ENCODE peak calls at places on chromosomes 12 and 14, in five cellular contexts. Q is GM03348, P is NCI-H2171 treated with DMSO at 0.1 percent for 48 hours, I is cardiac muscle cell, G is right cardiac atrium. X is an unnamed sample.

GRCh38 chr12:117360222-117360550 is 1.2 kb downstream of the NOS1 start:
- DNase-seq in Q (no peak), I (no peak), G (no peak), P (no peak), X (no peak)

GRCh38 chr14:61877050-61877390 is 114.8 kb downstream of the SNAPC1 start:
- DNase-seq in I (no peak), G (no peak), Q (no peak), P (peak), X (no peak)

GRCh38 chr12:32399373-32400113 is at the start of gene FGD4:
- DNase-seq in P (peak), G (peak), Q (peak), I (peak), X (peak)

GRCh38 chr12:31265722-31266121 is 60.2 kb downstream of the SINHCAF start:
- DNase-seq in Q (no peak), G (no peak), P (no peak), I (no peak), X (no peak)

GRCh38 chr12:68529466-68529865 is 81.2 kb upstream of the RAP1B start:
- DNase-seq in Q (no peak), I (no peak), G (no peak), P (no peak), X (no peak)

GRCh38 chr14:50311337-50311973 is 574 bp downstream of the L2HGDH start:
- DNase-seq in Q (no peak), P (peak), G (no peak), I (no peak), X (peak)

GRCh38 chr14:29227631-29228030 is 461.0 kb downstream of the FOXG1 start:
- DNase-seq in Q (no peak), G (no peak), I (peak), P (no peak), X (no peak)

GRCh38 chr12:92208613-92209121 is 63.0 kb upstream of the BTG1 start:
- DNase-seq in I (peak), P (no peak), G (no peak), Q (peak), X (peak)

GRCh38 chr14:59464651-59465569 is at the start of gene GPR135:
- DNase-seq in Q (peak), I (peak), P (peak), G (peak), X (peak)

GRCh38 chr14:74964787-74965769 is 9.7 kb upstream of the PGF start:
- DNase-seq in I (peak), Q (peak), G (no peak), P (no peak), X (no peak)

GRCh38 chr12:112131686-112132085 is 6.3 kb downstream of the TRAFD1 start:
- DNase-seq in I (no peak), P (no peak), Q (no peak), G (no peak), X (no peak)

GRCh38 chr12:47775100-47775911 is 2.3 kb downstream of the SLC48A1 start:
- DNase-seq in Q (no peak), G (no peak), I (peak), P (no peak), X (peak)

GRCh38 chr14:38078393-38078792 is 129.3 kb upstream of the SSTR1 start:
- DNase-seq in I (no peak), P (no peak), G (no peak), Q (no peak), X (no peak)

GRCh38 chr12:57514720-57515467 is 5.4 kb downstream of the DDIT3 start:
- DNase-seq in G (peak), I (peak), Q (no peak), P (no peak), X (no peak)

GRCh38 chr12:116150001-116150400 is 127.5 kb downstream of the MED13L start:
- DNase-seq in I (no peak), Q (no peak), G (no peak), P (no peak), X (no peak)

GRCh38 chr14:81366259-81366658 is 33.9 kb downstream of the STON2 start:
- DNase-seq in P (peak), Q (no peak), G (no peak), I (no peak), X (no peak)

GRCh38 chr14:105848570-105848969 is 322.2 kb downstream of the TMEM121 start:
- DNase-seq in G (no peak), Q (no peak), I (no peak), P (no peak), X (no peak)

GRCh38 chr12:98551787-98552186 is 36.4 kb downstream of the TMPO start:
- DNase-seq in Q (no peak), P (no peak), G (no peak), I (no peak), X (no peak)

GRCh38 chr14:55973285-55973800 is 144.9 kb upstream of the PELI2 start:
- DNase-seq in Q (no peak), G (no peak), I (no peak), P (no peak), X (no peak)

GRCh38 chr12:1533205-1533601 is 61.2 kb downstream of the FBXL14 start:
- DNase-seq in Q (peak), G (no peak), I (no peak), P (no peak), X (no peak)

GRCh38 chr12:121711925-121712461 is 559 bp upstream of the TMEM120B start:
- DNase-seq in I (peak), P (peak), Q (peak), G (peak), X (no peak)

GRCh38 chr12:100573499-100574261 is at the start of gene GAS2L3:
- DNase-seq in I (peak), G (peak), Q (peak), P (peak), X (peak)

GRCh38 chr12:116813271-116814041 is 67.8 kb downstream of the HRK start:
- DNase-seq in Q (no peak), I (no peak), G (no peak), P (no peak), X (no peak)

X was measured in amygdala.